ENCODE peak calls at places on chromosomes 2 and 18, in five cellular contexts. One of them, this sample, is unnamed.

GRCh38 chr18:50642439-50642838 is 82.6 kb downstream of the MAPK4 start:
- DNase-seq in neuronal stem cell: no peak
- DNase-seq in IMR-90: no peak
- DNase-seq in mesenchymal stem cell: no peak
- DNase-seq in H1: no peak
- DNase-seq in this sample: no peak

GRCh38 chr2:219041252-219041651 is at the start of gene CFAP65:
- DNase-seq in neuronal stem cell: peak; percentile 42
- DNase-seq in IMR-90: peak; percentile 58
- DNase-seq in mesenchymal stem cell: peak; percentile 50
- DNase-seq in H1: no peak
- DNase-seq in this sample: peak; percentile 71

GRCh38 chr2:105409717-105410116 is 10.9 kb upstream of the FHL2 start:
- DNase-seq in neuronal stem cell: no peak
- DNase-seq in IMR-90: peak; percentile 91
- DNase-seq in mesenchymal stem cell: no peak
- DNase-seq in H1: no peak
- DNase-seq in this sample: no peak

GRCh38 chr2:161119483-161119882 is 40.7 kb upstream of the TANK start:
- DNase-seq in neuronal stem cell: no peak
- DNase-seq in IMR-90: no peak
- DNase-seq in mesenchymal stem cell: no peak
- DNase-seq in H1: no peak
- DNase-seq in this sample: no peak

GRCh38 chr2:123500346-123500745 is 524.7 kb upstream of the CNTNAP5 start:
- DNase-seq in neuronal stem cell: no peak
- DNase-seq in IMR-90: no peak
- DNase-seq in mesenchymal stem cell: peak; percentile 45
- DNase-seq in H1: no peak
- DNase-seq in this sample: no peak

GRCh38 chr2:197279997-197280756 is 30.4 kb downstream of the ANKRD44 start:
- DNase-seq in neuronal stem cell: no peak
- DNase-seq in IMR-90: peak; percentile 39
- DNase-seq in mesenchymal stem cell: no peak
- DNase-seq in H1: no peak
- DNase-seq in this sample: no peak

GRCh38 chr2:84132371-84132770 is 326.7 kb downstream of the SUCLG1 start:
- DNase-seq in neuronal stem cell: no peak
- DNase-seq in IMR-90: no peak
- DNase-seq in mesenchymal stem cell: no peak
- DNase-seq in H1: no peak
- DNase-seq in this sample: no peak

GRCh38 chr2:234691226-234691600 is 194.3 kb upstream of the ARL4C start:
- DNase-seq in neuronal stem cell: no peak
- DNase-seq in IMR-90: no peak
- DNase-seq in mesenchymal stem cell: no peak
- DNase-seq in H1: no peak
- DNase-seq in this sample: no peak

GRCh38 chr18:73653836-73654235 is 493.8 kb downstream of the FBXO15 start:
- DNase-seq in neuronal stem cell: no peak
- DNase-seq in IMR-90: no peak
- DNase-seq in mesenchymal stem cell: no peak
- DNase-seq in H1: no peak
- DNase-seq in this sample: no peak

GRCh38 chr2:177799531-177799930 is 273.0 kb downstream of the PDE11A start:
- DNase-seq in neuronal stem cell: peak; percentile 35
- DNase-seq in IMR-90: peak; percentile 12
- DNase-seq in mesenchymal stem cell: peak; percentile 50
- DNase-seq in H1: peak; percentile 2
- DNase-seq in this sample: peak; percentile 40

GRCh38 chr2:18479901-18480369 is 80.5 kb downstream of the RDH14 start:
- DNase-seq in neuronal stem cell: no peak
- DNase-seq in IMR-90: no peak
- DNase-seq in mesenchymal stem cell: no peak
- DNase-seq in H1: no peak
- DNase-seq in this sample: no peak

GRCh38 chr18:35005963-35006577 is 35.1 kb upstream of the MAPRE2 start:
- DNase-seq in neuronal stem cell: peak; percentile 63
- DNase-seq in IMR-90: peak; percentile 70
- DNase-seq in mesenchymal stem cell: peak; percentile 78
- DNase-seq in H1: no peak
- DNase-seq in this sample: no peak

GRCh38 chr2:68935471-68935870 is 17.2 kb downstream of the GKN2 start:
- DNase-seq in neuronal stem cell: no peak
- DNase-seq in IMR-90: no peak
- DNase-seq in mesenchymal stem cell: no peak
- DNase-seq in H1: no peak
- DNase-seq in this sample: no peak

GRCh38 chr2:175929850-175930249 is 72.2 kb downstream of the LNPK start:
- DNase-seq in neuronal stem cell: no peak
- DNase-seq in IMR-90: peak; percentile 10
- DNase-seq in mesenchymal stem cell: peak; percentile 34
- DNase-seq in H1: no peak
- DNase-seq in this sample: no peak

GRCh38 chr18:65527879-65528633 is 222.8 kb upstream of the CDH7 start:
- DNase-seq in neuronal stem cell: no peak
- DNase-seq in IMR-90: no peak
- DNase-seq in mesenchymal stem cell: no peak
- DNase-seq in H1: no peak
- DNase-seq in this sample: no peak

GRCh38 chr18:13540783-13541182 is 185.6 kb downstream of the FAM210A start:
- DNase-seq in neuronal stem cell: no peak
- DNase-seq in IMR-90: no peak
- DNase-seq in mesenchymal stem cell: no peak
- DNase-seq in H1: no peak
- DNase-seq in this sample: no peak

GRCh38 chr2:60549250-60550150 is 4.0 kb downstream of the BCL11A start:
- DNase-seq in neuronal stem cell: no peak
- DNase-seq in IMR-90: no peak
- DNase-seq in mesenchymal stem cell: peak; percentile 39
- DNase-seq in H1: no peak
- DNase-seq in this sample: no peak

GRCh38 chr2:216502776-216503629 is 4.4 kb downstream of the RPL37A start:
- DNase-seq in neuronal stem cell: no peak
- DNase-seq in IMR-90: no peak
- DNase-seq in mesenchymal stem cell: no peak
- DNase-seq in H1: no peak
- DNase-seq in this sample: no peak

GRCh38 chr2:168896783-168897182 is 4.3 kb upstream of the G6PC2 start:
- DNase-seq in neuronal stem cell: no peak
- DNase-seq in IMR-90: no peak
- DNase-seq in mesenchymal stem cell: no peak
- DNase-seq in H1: no peak
- DNase-seq in this sample: no peak

GRCh38 chr2:140502951-140503630 is 1627.7 kb downstream of the LRP1B start:
- DNase-seq in neuronal stem cell: no peak
- DNase-seq in IMR-90: peak; percentile 56
- DNase-seq in mesenchymal stem cell: peak; percentile 82
- DNase-seq in H1: no peak
- DNase-seq in this sample: no peak

GRCh38 chr2:189633392-189633811 is 27.9 kb upstream of the ASNSD1 start:
- DNase-seq in neuronal stem cell: no peak
- DNase-seq in IMR-90: no peak
- DNase-seq in mesenchymal stem cell: peak; percentile 24
- DNase-seq in H1: no peak
- DNase-seq in this sample: no peak

DNA sequence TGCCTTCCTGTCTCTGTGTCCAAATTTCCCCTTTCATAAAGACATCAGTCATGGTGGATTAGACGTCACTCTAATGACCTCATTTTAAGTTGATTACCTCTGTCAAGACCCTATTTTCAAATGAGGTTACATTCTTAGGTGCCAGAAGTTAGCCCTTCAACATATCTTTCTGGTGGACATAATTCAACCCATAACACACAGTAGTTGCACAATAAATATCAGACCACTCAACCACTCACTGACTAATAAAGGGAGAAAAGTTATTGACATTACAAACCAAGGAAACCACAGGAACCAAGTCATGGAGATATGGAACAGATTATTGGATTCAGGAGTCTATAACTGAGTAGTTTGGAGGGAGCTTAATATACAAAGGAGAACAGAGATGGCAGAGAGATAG is 377.4 kb upstream of the ACVR2A start:
- DNase-seq in neuronal stem cell: no peak
- DNase-seq in IMR-90: no peak
- DNase-seq in mesenchymal stem cell: no peak
- DNase-seq in H1: no peak
- DNase-seq in this sample: no peak
- H2BK15ac ChIP-seq in neuronal stem cell: no peak overlapping the region
- H2BK15ac ChIP-seq in IMR-90: no peak overlapping the region
- H2BK15ac ChIP-seq in mesenchymal stem cell: no peak overlapping the region
- H2BK15ac ChIP-seq in H1: no peak overlapping the region
- H2BK15ac ChIP-seq in this sample: no peak overlapping the region

DNA sequence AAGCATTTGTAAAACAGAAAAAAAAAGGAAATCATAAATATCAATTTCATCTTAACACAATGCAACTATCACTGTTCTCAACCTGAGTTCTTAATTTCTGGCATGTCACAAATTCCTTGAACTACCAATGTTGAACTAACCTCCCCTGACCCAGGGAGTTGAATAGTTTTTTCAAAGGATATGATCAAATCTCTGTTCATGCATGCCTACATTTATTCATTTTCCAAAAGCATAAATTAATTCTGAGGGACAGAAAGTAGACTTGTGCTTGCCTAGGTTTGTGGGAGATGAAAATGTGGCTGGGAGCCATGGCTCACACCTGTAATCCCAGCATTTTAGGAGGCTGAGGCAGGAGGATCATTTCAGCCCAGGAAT is 175.7 kb downstream of the TGIF1 start:
- DNase-seq in neuronal stem cell: no peak
- DNase-seq in IMR-90: peak; percentile 19
- DNase-seq in mesenchymal stem cell: no peak
- DNase-seq in H1: no peak
- DNase-seq in this sample: no peak
- H3K14ac ChIP-seq in neuronal stem cell: no peak overlapping the region
- H3K14ac ChIP-seq in IMR-90: peak overlapping the region; percentile 98
- H3K14ac ChIP-seq in mesenchymal stem cell: no peak overlapping the region
- H3K14ac ChIP-seq in H1: no peak overlapping the region
- H3K14ac ChIP-seq in this sample: no peak overlapping the region

DNA sequence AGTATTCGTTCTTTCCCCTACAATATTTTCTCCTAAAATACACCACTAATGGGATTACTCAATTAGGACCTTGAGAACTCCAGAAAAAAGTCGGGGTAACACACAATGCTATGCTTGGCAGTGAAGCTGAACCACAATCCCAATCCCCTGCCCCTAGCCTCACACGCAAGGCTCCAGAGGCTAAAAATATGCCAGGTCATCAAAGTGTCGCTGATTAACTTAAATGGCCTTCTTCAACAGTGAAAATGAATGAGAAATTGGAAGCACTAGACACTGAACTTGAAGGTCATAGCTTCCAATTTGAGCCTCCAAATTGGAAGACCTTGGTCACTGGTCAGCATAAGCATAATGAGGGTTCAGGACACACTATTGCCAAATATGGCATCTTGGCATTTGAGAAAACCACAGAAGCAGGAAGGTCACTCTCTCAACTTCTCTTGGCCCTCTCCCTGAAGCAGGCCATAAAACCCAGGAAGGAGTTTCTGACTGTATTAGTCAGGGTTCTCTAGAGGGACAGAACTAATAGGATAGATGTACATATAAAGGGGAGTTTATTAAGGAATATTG is 86.0 kb upstream of the SATB2 start:
- DNase-seq in neuronal stem cell: no peak
- DNase-seq in IMR-90: no peak
- DNase-seq in mesenchymal stem cell: no peak
- DNase-seq in H1: no peak
- DNase-seq in this sample: no peak
- H2AK5ac ChIP-seq in neuronal stem cell: no peak overlapping the region
- H2AK5ac ChIP-seq in IMR-90: no peak overlapping the region
- H2AK5ac ChIP-seq in mesenchymal stem cell: no peak overlapping the region
- H2AK5ac ChIP-seq in H1: no peak overlapping the region
- H2AK5ac ChIP-seq in this sample: no peak overlapping the region

GRCh38 chr2:12347049-12347448 is 369.7 kb upstream of the TRIB2 start:
- DNase-seq in neuronal stem cell: no peak
- DNase-seq in IMR-90: peak; percentile 31
- DNase-seq in mesenchymal stem cell: peak; percentile 37
- DNase-seq in H1: no peak
- DNase-seq in this sample: no peak
- H2BK15ac ChIP-seq in neuronal stem cell: no peak overlapping the region
- H2BK15ac ChIP-seq in IMR-90: no peak overlapping the region
- H2BK15ac ChIP-seq in mesenchymal stem cell: no peak overlapping the region
- H2BK15ac ChIP-seq in H1: no peak overlapping the region
- H2BK15ac ChIP-seq in this sample: no peak overlapping the region

This sample was measured in H9.